ENCODE peak calls at places on chromosomes 5 and 9, in five cellular contexts. D, K, J, V and T are unnamed samples.

GRCh38 chr5:103224118-103224893 is 34.3 kb upstream of the MACIR start:
- DNase-seq in K (no peak), D (peak; percentile 82), J (no peak), V (peak; percentile 55), T (no peak)

GRCh38 chr5:177320879-177321278 is 9.2 kb upstream of the MXD3 start:
- DNase-seq in K (peak; percentile 42), J (peak; percentile 56), D (no peak), V (no peak), T (no peak)

GRCh38 chr9:96256800-96257199 is 45.2 kb downstream of the HSD17B3 start:
- DNase-seq in K (no peak), D (peak; percentile 30), V (peak; percentile 55), J (no peak), T (no peak)

GRCh38 chr5:149265559-149265958 is 6.1 kb upstream of the AFAP1L1 start:
- DNase-seq in J (no peak), K (no peak), V (peak; percentile 46), D (peak; percentile 38), T (no peak)

GRCh38 chr9:5015934-5016333 is 30.9 kb downstream of the JAK2 start:
- DNase-seq in J (no peak), V (no peak), D (no peak), K (no peak), T (no peak)

GRCh38 chr5:91341159-91341558 is 42.0 kb downstream of the ARRDC3 start:
- DNase-seq in D (no peak), J (no peak), V (no peak), K (no peak), T (no peak)

GRCh38 chr5:68215888-68216736 is 556 bp downstream of the PIK3R1 start:
- DNase-seq in J (peak; percentile 82), V (no peak), K (peak; percentile 76), D (no peak), T (no peak)

GRCh38 chr5:124315746-124316415 is 430.6 kb downstream of the ZNF608 start:
- DNase-seq in J (no peak), K (no peak), V (peak; percentile 56), D (peak; percentile 40), T (no peak)

GRCh38 chr5:134252671-134253070 is 26.8 kb upstream of the PPP2CA start:
- DNase-seq in J (no peak), V (peak; percentile 90), K (no peak), D (peak; percentile 93), T (no peak)

GRCh38 chr5:82164109-82164956 is 113.8 kb downstream of the RPS23 start:
- DNase-seq in D (peak; percentile 91), K (no peak), J (no peak), V (peak; percentile 34), T (no peak)

GRCh38 chr9:132099741-132100407 is 20.2 kb upstream of the MED27 start:
- DNase-seq in J (no peak), V (peak; percentile 28), D (no peak), K (no peak), T (no peak)

GRCh38 chr9:25513509-25514033 is 164.7 kb downstream of the TUSC1 start:
- DNase-seq in D (no peak), J (no peak), K (no peak), V (peak; percentile 1), T (no peak)

GRCh38 chr9:120619751-120620655 is 40.0 kb upstream of the CDK5RAP2 start:
- DNase-seq in K (no peak), J (no peak), V (peak; percentile 55), D (peak; percentile 67), T (no peak)
- H3K27ac ChIP-seq in K (no peak overlapping the region), J (no peak overlapping the region), V (peak overlapping the region; percentile 7), D (no peak overlapping the region), T (no peak overlapping the region)

GRCh38 chr5:165620394-165620793 is 2115.0 kb downstream of the MAT2B start:
- DNase-seq in D (no peak), J (no peak), K (no peak), V (no peak), T (peak; percentile 91)

GRCh38 chr5:165617491-165617890 is 2112.1 kb downstream of the MAT2B start:
- DNase-seq in J (no peak), V (no peak), D (no peak), K (no peak), T (no peak)

GRCh38 chr5:165616550-165617430 is 2111.4 kb downstream of the MAT2B start:
- DNase-seq in K (no peak), V (no peak), D (no peak), J (no peak), T (no peak)
- TF ChIP-seq CTCF in K (no peak), V (no peak), D (no peak), J (peak; percentile 15), T (no peak)

GRCh38 chr5:74763504-74763903 is 3.4 kb downstream of the GFM2 start:
- DNase-seq in V (peak; percentile 15), D (no peak), K (no peak), J (no peak), T (no peak)
- H3K27ac ChIP-seq in V (peak overlapping the region; percentile 91), D (no peak overlapping the region), K (peak overlapping the region; percentile 1), J (no peak overlapping the region), T (no peak overlapping the region)

DNA sequence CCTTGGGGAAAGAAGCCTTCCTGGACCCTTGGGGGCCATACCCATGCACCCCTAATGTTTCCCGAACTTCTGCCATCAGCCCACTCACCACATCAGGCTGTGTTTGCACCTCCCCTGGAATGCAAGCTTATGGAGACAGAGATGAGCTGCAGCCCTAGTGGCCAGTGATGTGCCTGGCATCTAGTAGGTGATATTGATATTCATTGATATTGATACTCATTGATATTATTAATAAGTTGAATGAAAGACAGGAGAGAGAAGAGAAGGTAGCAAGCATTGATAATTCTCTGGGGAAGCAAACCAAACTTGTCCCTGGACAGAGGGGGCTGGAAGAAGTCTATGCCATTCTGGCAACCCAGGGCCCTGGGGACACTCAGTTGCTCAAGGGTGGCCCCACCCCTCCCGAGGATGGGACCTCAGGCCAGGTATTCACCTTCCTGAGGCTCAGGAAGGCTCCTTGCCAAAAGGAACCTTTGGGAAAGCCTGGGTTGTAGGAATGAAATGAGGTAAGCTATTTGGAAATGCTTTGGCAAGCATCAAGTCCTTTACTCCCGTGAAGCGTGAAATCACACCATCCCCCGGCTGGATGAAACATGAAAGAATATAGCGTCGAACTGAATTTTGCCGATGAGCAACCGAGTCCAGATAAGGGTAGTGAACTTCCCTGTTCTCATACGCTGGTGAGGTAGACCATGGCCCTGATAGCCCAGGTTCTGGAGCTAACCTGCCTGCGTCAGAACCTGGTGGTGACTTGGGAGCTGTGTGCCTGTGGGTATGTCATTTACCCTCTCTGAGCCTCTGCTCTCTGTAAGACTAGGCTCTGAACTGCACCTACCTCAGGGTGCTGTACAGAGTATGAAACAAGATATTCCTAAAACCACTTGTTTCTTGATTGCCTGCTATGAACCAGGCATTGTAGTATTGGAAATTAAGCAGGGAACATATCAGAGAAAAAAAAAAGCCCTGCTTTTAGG is 105.1 kb upstream of the BOD1 start:
- DNase-seq in J (no peak), K (no peak), V (no peak), D (no peak), T (no peak)
- TF ChIP-seq CTCF in J (no peak), K (no peak), V (no peak), D (peak; percentile 13), T (no peak)

GRCh38 chr9:28538132-28538531 is 964.9 kb upstream of the C9orf72 start:
- DNase-seq in D (no peak), K (no peak), V (no peak), J (no peak), T (no peak)

GRCh38 chr9:28539432-28539831 is 966.2 kb upstream of the C9orf72 start:
- DNase-seq in J (no peak), K (no peak), D (no peak), V (peak; percentile 80), T (no peak)

GRCh38 chr9:28547469-28547981 is 974.2 kb upstream of the C9orf72 start:
- DNase-seq in D (no peak), V (peak; percentile 6), J (no peak), K (no peak), T (no peak)

DNA sequence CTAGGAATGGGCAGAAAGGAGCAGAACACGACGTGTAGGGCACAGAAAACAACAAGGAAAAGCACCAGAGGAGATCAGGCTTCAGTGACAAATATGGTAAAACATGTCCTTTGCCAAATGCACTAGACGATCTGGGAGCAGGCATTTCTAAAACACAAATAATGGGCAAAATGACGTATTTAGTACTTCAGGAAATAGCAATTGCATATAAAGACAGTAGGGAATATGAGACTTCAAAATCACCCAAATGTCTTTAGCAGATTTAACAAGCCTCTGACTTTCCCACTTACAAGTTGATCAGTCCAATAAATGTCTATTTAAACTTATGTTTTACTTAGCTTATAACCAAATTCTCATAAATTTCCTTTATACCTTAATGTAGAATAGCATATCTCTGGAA is 969.6 kb upstream of the C9orf72 start:
- DNase-seq in V (no peak), D (no peak), J (no peak), K (no peak), T (no peak)
- H3K27ac ChIP-seq in V (no peak overlapping the region), D (no peak overlapping the region), J (no peak overlapping the region), K (no peak overlapping the region), T (no peak overlapping the region)

GRCh38 chr5:150350524-150351344 is 6.8 kb upstream of the TCOF1 start:
- DNase-seq in K (peak; percentile 86), J (peak; percentile 80), D (peak; percentile 61), V (peak; percentile 55), T (no peak)
- TF ChIP-seq CTCF in K (peak; percentile 62), J (peak; percentile 61), D (peak; percentile 83), V (peak; percentile 57), T (peak; percentile 69)

GRCh38 chr5:27472875-27473274 is 434.5 kb upstream of the CDH9 start:
- DNase-seq in K (no peak), V (no peak), D (no peak), J (no peak), T (no peak)
- H3K27ac ChIP-seq in K (no peak overlapping the region), V (no peak overlapping the region), D (no peak overlapping the region), J (no peak overlapping the region), T (no peak overlapping the region)

DNA sequence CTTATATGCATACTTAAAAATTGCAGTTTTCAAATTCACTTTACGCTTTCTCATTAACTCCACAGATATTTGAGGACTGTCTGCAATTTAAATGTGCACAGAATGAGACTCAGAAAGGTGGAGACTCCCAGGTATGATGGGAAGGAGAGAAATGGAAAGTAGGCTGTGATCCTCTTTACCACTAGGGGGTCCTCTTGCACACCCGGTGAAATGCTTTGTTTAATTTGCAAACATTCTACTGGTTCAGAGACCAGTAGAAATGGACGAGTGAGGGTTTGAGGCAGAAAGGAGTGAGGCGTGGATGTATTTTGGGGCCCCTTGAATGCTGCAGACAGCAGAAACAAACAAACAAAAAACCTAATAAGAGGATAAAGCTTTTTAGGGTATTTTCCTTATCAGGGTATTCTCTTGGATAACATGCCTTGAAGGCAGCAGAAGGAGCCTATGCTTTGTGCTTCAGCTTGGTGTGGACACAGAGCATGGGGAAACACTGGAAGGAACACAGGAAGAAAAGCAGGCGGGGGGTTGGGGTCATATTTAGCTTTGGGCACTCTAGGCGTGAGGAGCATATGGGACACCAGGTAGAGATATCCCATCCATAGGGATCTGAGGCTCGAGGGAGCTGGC is 410.1 kb downstream of the DMRT2 start:
- DNase-seq in J (no peak), V (peak; percentile 2), D (no peak), K (no peak), T (no peak)
- TF ChIP-seq CTCF in J (peak; percentile 45), V (peak; percentile 20), D (no peak), K (peak; percentile 12), T (no peak)